ENCODE peak calls at places on chromosomes 4 and X, in five cellular contexts. H is breast epithelium, I is HS-5, R is cerebellum, E is choroid plexus epithelial cell. A is an unnamed sample.
A peak's percentile ranks its signal among the peaks of the same experiment; 100 is the strongest.

GRCh38 chr4:68369474-68369805 is 19.6 kb upstream of the YTHDC1 start:
- DNase-seq in H (peak; percentile 54), E (no peak), R (no peak), I (peak; percentile 71), A (peak; percentile 87)

GRCh38 chr4:112521123-112522116 is 5.4 kb upstream of the NEUROG2 start:
- DNase-seq in R (no peak), E (no peak), I (no peak), H (no peak), A (no peak)

GRCh38 chr4:26751004-26751403 is 109.6 kb upstream of the STIM2 start:
- DNase-seq in E (no peak), R (no peak), H (no peak), I (no peak), A (no peak)

GRCh38 chrX:136183175-136183574 is 35.8 kb downstream of the FHL1 start:
- DNase-seq in R (no peak), H (no peak), I (no peak), E (no peak), A (no peak)

GRCh38 chr4:137896221-137896737 is 345.9 kb downstream of the SLC7A11 start:
- DNase-seq in H (no peak), E (peak; percentile 31), I (peak; percentile 16), R (no peak), A (no peak)

GRCh38 chr4:176499518-176499917 is 179.8 kb downstream of the SPCS3 start:
- DNase-seq in I (peak; percentile 56), R (no peak), E (peak; percentile 43), H (no peak), A (peak; percentile 31)

GRCh38 chrX:148813422-148813821 is 313.0 kb downstream of the AFF2 start:
- DNase-seq in H (no peak), E (no peak), I (no peak), R (no peak), A (no peak)

GRCh38 chr4:54400802-54401201 is 171.7 kb downstream of the PDGFRA start:
- DNase-seq in I (peak; percentile 36), R (no peak), E (peak; percentile 85), H (no peak), A (no peak)

GRCh38 chr4:7130610-7131211 is 61.6 kb upstream of the SORCS2 start:
- DNase-seq in I (no peak), E (no peak), R (no peak), H (no peak), A (no peak)

A was measured in epithelial cell of proximal tubule.